ENCODE peak calls at places on chromosome 18, in eight cellular contexts. One of them, this sample, is unnamed.

GRCh38 chr18:12315911-12316310 is 7.9 kb downstream of the TUBB6 start:
- DNase-seq in fibroblast of lung: no peak
- DNase-seq in neural progenitor cell: no peak
- DNase-seq in hepatocyte: no peak
- DNase-seq in heart left ventricle: peak; percentile 64
- DNase-seq in upper lobe of right lung: peak; percentile 38
- DNase-seq in CD8-positive, alpha-beta T cell: no peak
- DNase-seq in naive thymus-derived CD4-positive, alpha-beta T cell: no peak
- DNase-seq in this sample: no peak

GRCh38 chr18:37847544-37847943 is 281.9 kb upstream of the CELF4 start:
- DNase-seq in fibroblast of lung: no peak
- DNase-seq in neural progenitor cell: no peak
- DNase-seq in hepatocyte: no peak
- DNase-seq in heart left ventricle: no peak
- DNase-seq in upper lobe of right lung: no peak
- DNase-seq in CD8-positive, alpha-beta T cell: no peak
- DNase-seq in naive thymus-derived CD4-positive, alpha-beta T cell: no peak
- DNase-seq in this sample: no peak

GRCh38 chr18:46332956-46333355 is 228.8 kb downstream of the HAUS1 start:
- DNase-seq in fibroblast of lung: no peak
- DNase-seq in neural progenitor cell: peak; percentile 62
- DNase-seq in hepatocyte: no peak
- DNase-seq in heart left ventricle: no peak
- DNase-seq in upper lobe of right lung: peak; percentile 60
- DNase-seq in CD8-positive, alpha-beta T cell: no peak
- DNase-seq in naive thymus-derived CD4-positive, alpha-beta T cell: no peak
- DNase-seq in this sample: no peak

GRCh38 chr18:42174909-42175308 is 219.9 kb downstream of the PIK3C3 start:
- DNase-seq in fibroblast of lung: no peak
- DNase-seq in neural progenitor cell: peak; percentile 51
- DNase-seq in hepatocyte: peak; percentile 53
- DNase-seq in heart left ventricle: no peak
- DNase-seq in upper lobe of right lung: no peak
- DNase-seq in CD8-positive, alpha-beta T cell: no peak
- DNase-seq in naive thymus-derived CD4-positive, alpha-beta T cell: no peak
- DNase-seq in this sample: no peak

GRCh38 chr18:2091937-2092336 is 479.4 kb downstream of the METTL4 start:
- DNase-seq in fibroblast of lung: no peak
- DNase-seq in neural progenitor cell: no peak
- DNase-seq in hepatocyte: no peak
- DNase-seq in heart left ventricle: no peak
- DNase-seq in upper lobe of right lung: no peak
- DNase-seq in CD8-positive, alpha-beta T cell: no peak
- DNase-seq in naive thymus-derived CD4-positive, alpha-beta T cell: no peak
- DNase-seq in this sample: no peak

GRCh38 chr18:12258719-12259705 is 4.9 kb downstream of the CIDEA start:
- DNase-seq in fibroblast of lung: no peak
- DNase-seq in neural progenitor cell: no peak
- DNase-seq in hepatocyte: no peak
- DNase-seq in heart left ventricle: no peak
- DNase-seq in upper lobe of right lung: no peak
- DNase-seq in CD8-positive, alpha-beta T cell: no peak
- DNase-seq in naive thymus-derived CD4-positive, alpha-beta T cell: no peak
- DNase-seq in this sample: no peak

GRCh38 chr18:72637319-72638113 is 93.4 kb upstream of the CBLN2 start:
- DNase-seq in fibroblast of lung: no peak
- DNase-seq in neural progenitor cell: no peak
- DNase-seq in hepatocyte: no peak
- DNase-seq in heart left ventricle: no peak
- DNase-seq in upper lobe of right lung: no peak
- DNase-seq in CD8-positive, alpha-beta T cell: no peak
- DNase-seq in naive thymus-derived CD4-positive, alpha-beta T cell: no peak
- DNase-seq in this sample: no peak

GRCh38 chr18:42268793-42269192 is 313.8 kb downstream of the PIK3C3 start:
- DNase-seq in fibroblast of lung: no peak
- DNase-seq in neural progenitor cell: no peak
- DNase-seq in hepatocyte: no peak
- DNase-seq in heart left ventricle: no peak
- DNase-seq in upper lobe of right lung: no peak
- DNase-seq in CD8-positive, alpha-beta T cell: no peak
- DNase-seq in naive thymus-derived CD4-positive, alpha-beta T cell: no peak
- DNase-seq in this sample: no peak

GRCh38 chr18:62436636-62437519 is 85.9 kb upstream of the ZCCHC2 start:
- DNase-seq in fibroblast of lung: peak; percentile 85
- DNase-seq in neural progenitor cell: no peak
- DNase-seq in hepatocyte: peak; percentile 57
- DNase-seq in heart left ventricle: peak; percentile 76
- DNase-seq in upper lobe of right lung: peak; percentile 89
- DNase-seq in CD8-positive, alpha-beta T cell: no peak
- DNase-seq in naive thymus-derived CD4-positive, alpha-beta T cell: no peak
- DNase-seq in this sample: no peak

GRCh38 chr18:9513971-9514512 is 38.7 kb downstream of the RALBP1 start:
- DNase-seq in fibroblast of lung: peak; percentile 39
- DNase-seq in neural progenitor cell: no peak
- DNase-seq in hepatocyte: no peak
- DNase-seq in heart left ventricle: no peak
- DNase-seq in upper lobe of right lung: no peak
- DNase-seq in CD8-positive, alpha-beta T cell: no peak
- DNase-seq in naive thymus-derived CD4-positive, alpha-beta T cell: no peak
- DNase-seq in this sample: no peak

GRCh38 chr18:9091066-9091476 is 11.4 kb upstream of the NDUFV2 start:
- DNase-seq in fibroblast of lung: no peak
- DNase-seq in neural progenitor cell: no peak
- DNase-seq in hepatocyte: no peak
- DNase-seq in heart left ventricle: no peak
- DNase-seq in upper lobe of right lung: no peak
- DNase-seq in CD8-positive, alpha-beta T cell: no peak
- DNase-seq in naive thymus-derived CD4-positive, alpha-beta T cell: peak; percentile 78
- DNase-seq in this sample: no peak

GRCh38 chr18:9404565-9405060 is 70.0 kb downstream of the TWSG1 start:
- DNase-seq in fibroblast of lung: no peak
- DNase-seq in neural progenitor cell: no peak
- DNase-seq in hepatocyte: no peak
- DNase-seq in heart left ventricle: peak; percentile 32
- DNase-seq in upper lobe of right lung: no peak
- DNase-seq in CD8-positive, alpha-beta T cell: peak; percentile 2
- DNase-seq in naive thymus-derived CD4-positive, alpha-beta T cell: peak; percentile 8
- DNase-seq in this sample: no peak

GRCh38 chr18:56869189-56869777 is 218.1 kb downstream of the WDR7 start:
- DNase-seq in fibroblast of lung: peak; percentile 79
- DNase-seq in neural progenitor cell: peak; percentile 51
- DNase-seq in hepatocyte: peak; percentile 64
- DNase-seq in heart left ventricle: no peak
- DNase-seq in upper lobe of right lung: no peak
- DNase-seq in CD8-positive, alpha-beta T cell: no peak
- DNase-seq in naive thymus-derived CD4-positive, alpha-beta T cell: peak; percentile 10
- DNase-seq in this sample: no peak

GRCh38 chr18:6795307-6795706 is 65.8 kb downstream of the ARHGAP28 start:
- DNase-seq in fibroblast of lung: peak; percentile 97
- DNase-seq in neural progenitor cell: no peak
- DNase-seq in hepatocyte: peak; percentile 64
- DNase-seq in heart left ventricle: no peak
- DNase-seq in upper lobe of right lung: no peak
- DNase-seq in CD8-positive, alpha-beta T cell: no peak
- DNase-seq in naive thymus-derived CD4-positive, alpha-beta T cell: no peak
- DNase-seq in this sample: no peak

GRCh38 chr18:21820035-21820810 is 79.6 kb downstream of the MIB1 start:
- DNase-seq in fibroblast of lung: peak; percentile 51
- DNase-seq in neural progenitor cell: no peak
- DNase-seq in hepatocyte: peak; percentile 9
- DNase-seq in heart left ventricle: no peak
- DNase-seq in upper lobe of right lung: no peak
- DNase-seq in CD8-positive, alpha-beta T cell: no peak
- DNase-seq in naive thymus-derived CD4-positive, alpha-beta T cell: no peak
- DNase-seq in this sample: no peak

GRCh38 chr18:49464718-49465598 is 4.5 kb upstream of the DYM start:
- DNase-seq in fibroblast of lung: peak; percentile 43
- DNase-seq in neural progenitor cell: peak; percentile 86
- DNase-seq in hepatocyte: no peak
- DNase-seq in heart left ventricle: no peak
- DNase-seq in upper lobe of right lung: no peak
- DNase-seq in CD8-positive, alpha-beta T cell: no peak
- DNase-seq in naive thymus-derived CD4-positive, alpha-beta T cell: no peak
- DNase-seq in this sample: no peak

GRCh38 chr18:2442006-2442405 is 129.3 kb downstream of the METTL4 start:
- DNase-seq in fibroblast of lung: no peak
- DNase-seq in neural progenitor cell: no peak
- DNase-seq in hepatocyte: no peak
- DNase-seq in heart left ventricle: no peak
- DNase-seq in upper lobe of right lung: no peak
- DNase-seq in CD8-positive, alpha-beta T cell: no peak
- DNase-seq in naive thymus-derived CD4-positive, alpha-beta T cell: no peak
- DNase-seq in this sample: no peak

GRCh38 chr18:60471652-60472051 is 99.1 kb upstream of the MC4R start:
- DNase-seq in fibroblast of lung: no peak
- DNase-seq in neural progenitor cell: no peak
- DNase-seq in hepatocyte: no peak
- DNase-seq in heart left ventricle: no peak
- DNase-seq in upper lobe of right lung: no peak
- DNase-seq in CD8-positive, alpha-beta T cell: no peak
- DNase-seq in naive thymus-derived CD4-positive, alpha-beta T cell: no peak
- DNase-seq in this sample: no peak

DNA sequence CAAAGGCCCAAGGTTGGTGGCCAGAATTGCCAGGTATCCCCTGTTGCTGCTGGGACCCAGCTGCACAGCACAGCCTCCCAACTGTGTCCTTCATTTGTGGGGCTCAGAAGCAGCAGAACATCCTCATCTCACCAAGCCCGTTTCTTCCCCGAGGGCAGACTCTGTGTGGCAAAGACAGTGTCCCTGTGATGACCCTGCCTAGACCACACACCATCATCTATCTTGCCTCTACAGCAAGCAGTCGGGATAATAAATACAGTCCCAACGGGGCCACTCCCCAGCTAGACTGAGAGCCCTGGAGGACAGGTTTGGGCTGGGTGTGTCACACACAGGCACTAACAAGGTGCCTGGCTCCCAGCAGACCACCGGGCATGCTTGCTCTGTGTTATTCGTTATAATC is 93.4 kb downstream of the PTGR3 start:
- DNase-seq in fibroblast of lung: no peak
- DNase-seq in neural progenitor cell: no peak
- DNase-seq in hepatocyte: no peak
- DNase-seq in heart left ventricle: no peak
- DNase-seq in upper lobe of right lung: no peak
- DNase-seq in CD8-positive, alpha-beta T cell: no peak
- DNase-seq in naive thymus-derived CD4-positive, alpha-beta T cell: no peak
- DNase-seq in this sample: no peak
- H3K27ac ChIP-seq in fibroblast of lung: no peak overlapping the region
- H3K27ac ChIP-seq in neural progenitor cell: no peak overlapping the region
- H3K27ac ChIP-seq in hepatocyte: no peak overlapping the region
- H3K27ac ChIP-seq in heart left ventricle: no peak overlapping the region
- H3K27ac ChIP-seq in upper lobe of right lung: no peak overlapping the region
- H3K27ac ChIP-seq in CD8-positive, alpha-beta T cell: no peak overlapping the region
- H3K27ac ChIP-seq in naive thymus-derived CD4-positive, alpha-beta T cell: no peak overlapping the region
- H3K27ac ChIP-seq in this sample: no peak overlapping the region

GRCh38 chr18:13626544-13626908 is 99.8 kb downstream of the FAM210A start:
- DNase-seq in fibroblast of lung: no peak
- DNase-seq in neural progenitor cell: no peak
- DNase-seq in hepatocyte: no peak
- DNase-seq in heart left ventricle: no peak
- DNase-seq in upper lobe of right lung: no peak
- DNase-seq in CD8-positive, alpha-beta T cell: no peak
- DNase-seq in naive thymus-derived CD4-positive, alpha-beta T cell: no peak
- DNase-seq in this sample: no peak

GRCh38 chr18:13627639-13628038 is 98.7 kb downstream of the FAM210A start:
- DNase-seq in fibroblast of lung: no peak
- DNase-seq in neural progenitor cell: no peak
- DNase-seq in hepatocyte: no peak
- DNase-seq in heart left ventricle: no peak
- DNase-seq in upper lobe of right lung: no peak
- DNase-seq in CD8-positive, alpha-beta T cell: no peak
- DNase-seq in naive thymus-derived CD4-positive, alpha-beta T cell: no peak
- DNase-seq in this sample: no peak

GRCh38 chr18:13624563-13625237 is 101.7 kb downstream of the FAM210A start:
- DNase-seq in fibroblast of lung: no peak
- DNase-seq in neural progenitor cell: no peak
- DNase-seq in hepatocyte: no peak
- DNase-seq in heart left ventricle: no peak
- DNase-seq in upper lobe of right lung: no peak
- DNase-seq in CD8-positive, alpha-beta T cell: no peak
- DNase-seq in naive thymus-derived CD4-positive, alpha-beta T cell: no peak
- DNase-seq in this sample: no peak

GRCh38 chr18:13625355-13625754 is 101.0 kb downstream of the FAM210A start:
- DNase-seq in fibroblast of lung: no peak
- DNase-seq in neural progenitor cell: no peak
- DNase-seq in hepatocyte: no peak
- DNase-seq in heart left ventricle: no peak
- DNase-seq in upper lobe of right lung: no peak
- DNase-seq in CD8-positive, alpha-beta T cell: no peak
- DNase-seq in naive thymus-derived CD4-positive, alpha-beta T cell: no peak
- DNase-seq in this sample: no peak

GRCh38 chr18:13625843-13626543 is 100.4 kb downstream of the FAM210A start:
- DNase-seq in fibroblast of lung: no peak
- DNase-seq in neural progenitor cell: no peak
- DNase-seq in hepatocyte: no peak
- DNase-seq in heart left ventricle: no peak
- DNase-seq in upper lobe of right lung: no peak
- DNase-seq in CD8-positive, alpha-beta T cell: no peak
- DNase-seq in naive thymus-derived CD4-positive, alpha-beta T cell: no peak
- DNase-seq in this sample: no peak
- H3K27ac ChIP-seq in fibroblast of lung: no peak overlapping the region
- H3K27ac ChIP-seq in neural progenitor cell: no peak overlapping the region
- H3K27ac ChIP-seq in hepatocyte: no peak overlapping the region
- H3K27ac ChIP-seq in heart left ventricle: no peak overlapping the region
- H3K27ac ChIP-seq in upper lobe of right lung: no peak overlapping the region
- H3K27ac ChIP-seq in CD8-positive, alpha-beta T cell: no peak overlapping the region
- H3K27ac ChIP-seq in naive thymus-derived CD4-positive, alpha-beta T cell: no peak overlapping the region
- H3K27ac ChIP-seq in this sample: peak overlapping the region; percentile 77

GRCh38 chr18:35231052-35231451 is 9.8 kb upstream of the ZNF397 start:
- DNase-seq in fibroblast of lung: peak; percentile 75
- DNase-seq in neural progenitor cell: peak; percentile 87
- DNase-seq in hepatocyte: peak; percentile 88
- DNase-seq in heart left ventricle: peak; percentile 81
- DNase-seq in upper lobe of right lung: peak; percentile 77
- DNase-seq in CD8-positive, alpha-beta T cell: peak; percentile 65
- DNase-seq in naive thymus-derived CD4-positive, alpha-beta T cell: peak; percentile 72
- DNase-seq in this sample: peak; percentile 36
- H3K27ac ChIP-seq in fibroblast of lung: no peak overlapping the region
- H3K27ac ChIP-seq in neural progenitor cell: no peak overlapping the region
- H3K27ac ChIP-seq in hepatocyte: no peak overlapping the region
- H3K27ac ChIP-seq in heart left ventricle: no peak overlapping the region
- H3K27ac ChIP-seq in upper lobe of right lung: no peak overlapping the region
- H3K27ac ChIP-seq in CD8-positive, alpha-beta T cell: no peak overlapping the region
- H3K27ac ChIP-seq in naive thymus-derived CD4-positive, alpha-beta T cell: no peak overlapping the region
- H3K27ac ChIP-seq in this sample: peak overlapping the region; percentile 84

GRCh38 chr18:44743626-44744025 is 62.9 kb downstream of the SETBP1 start:
- DNase-seq in fibroblast of lung: no peak
- DNase-seq in neural progenitor cell: peak; percentile 21
- DNase-seq in hepatocyte: no peak
- DNase-seq in heart left ventricle: no peak
- DNase-seq in upper lobe of right lung: no peak
- DNase-seq in CD8-positive, alpha-beta T cell: no peak
- DNase-seq in naive thymus-derived CD4-positive, alpha-beta T cell: no peak
- DNase-seq in this sample: no peak
- H3K27ac ChIP-seq in fibroblast of lung: no peak overlapping the region
- H3K27ac ChIP-seq in neural progenitor cell: peak overlapping the region; percentile 97
- H3K27ac ChIP-seq in hepatocyte: peak overlapping the region; percentile 73
- H3K27ac ChIP-seq in heart left ventricle: peak overlapping the region; percentile 54
- H3K27ac ChIP-seq in upper lobe of right lung: no peak overlapping the region
- H3K27ac ChIP-seq in CD8-positive, alpha-beta T cell: no peak overlapping the region
- H3K27ac ChIP-seq in naive thymus-derived CD4-positive, alpha-beta T cell: no peak overlapping the region
- H3K27ac ChIP-seq in this sample: no peak overlapping the region